ENCODE peak calls at places on chromosomes 5 and 9, in four cellular contexts. N is fibroblast of lung, I is Peyer's patch, D is OCI-LY7. U is an unnamed sample.
A peak's percentile ranks its signal among the peaks of the same experiment; 100 is the strongest.

GRCh38 chr5:137252513-137252912 is 246.6 kb downstream of the SPOCK1 start:
- DNase-seq in I (no peak), D (no peak), N (peak; percentile 62), U (no peak)

GRCh38 chr9:3912817-3913216 is 387.0 kb upstream of the RFX3 start:
- DNase-seq in D (no peak), I (no peak), N (peak; percentile 97), U (no peak)

GRCh38 chr9:91954841-91955471 is 4.9 kb upstream of the ROR2 start:
- DNase-seq in I (no peak), N (peak; percentile 88), D (peak; percentile 40), U (no peak)

GRCh38 chr5:16666861-16667481 is 50.2 kb upstream of the RETREG1 start:
- DNase-seq in N (no peak), D (no peak), I (no peak), U (peak; percentile 66)

GRCh38 chr9:132412089-132412488 is 2.1 kb downstream of the CFAP77 start:
- DNase-seq in I (no peak), D (peak; percentile 27), N (peak; percentile 3), U (no peak)

GRCh38 chr5:127706691-127707090 is 3.5 kb downstream of the CCDC192 start:
- DNase-seq in I (no peak), D (no peak), N (no peak), U (no peak)

GRCh38 chr5:149679876-149680809 is 50.0 kb upstream of the PPARGC1B start:
- DNase-seq in I (no peak), D (no peak), N (no peak), U (peak; percentile 57)

GRCh38 chr5:137836301-137836700 is 31.4 kb upstream of the MYOT start:
- DNase-seq in D (no peak), N (no peak), I (no peak), U (no peak)

GRCh38 chr9:98045234-98046160 is 11.0 kb upstream of the NANS start:
- DNase-seq in N (no peak), I (no peak), D (peak; percentile 92), U (no peak)

GRCh38 chr9:81868145-81868544 is 60.1 kb upstream of the SPATA31D4 start:
- DNase-seq in I (no peak), N (peak; percentile 54), D (no peak), U (no peak)

DNA sequence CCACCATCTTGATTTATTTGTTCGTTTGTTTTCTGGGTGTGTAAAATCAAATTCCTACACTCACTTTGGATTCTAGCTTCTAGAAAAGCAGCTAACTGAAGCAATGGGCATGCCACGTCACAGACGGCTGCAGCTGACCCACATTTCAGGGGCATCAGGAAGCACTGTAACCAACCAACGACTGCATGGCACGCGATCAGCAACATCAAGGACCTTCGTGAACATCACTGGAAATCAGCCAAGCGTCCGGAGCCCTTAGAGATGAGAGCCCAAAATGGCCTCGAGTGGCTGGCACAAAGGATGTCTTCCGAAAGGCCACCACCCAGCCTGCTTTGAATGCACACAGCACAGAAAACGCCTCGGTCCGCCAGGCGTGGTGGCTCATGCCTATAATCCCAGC is 191.1 kb downstream of the OLFM1 start:
- DNase-seq in D (no peak), N (no peak), I (no peak), U (no peak)
- H3K4me1 ChIP-seq in D (no peaks in the 10 kb centered on the region), N (no peaks in the 10 kb centered on the region), I (peaks cover 7% of the 10 kb centered on the region), U (peaks cover 20% of the 10 kb centered on the region)

DNA sequence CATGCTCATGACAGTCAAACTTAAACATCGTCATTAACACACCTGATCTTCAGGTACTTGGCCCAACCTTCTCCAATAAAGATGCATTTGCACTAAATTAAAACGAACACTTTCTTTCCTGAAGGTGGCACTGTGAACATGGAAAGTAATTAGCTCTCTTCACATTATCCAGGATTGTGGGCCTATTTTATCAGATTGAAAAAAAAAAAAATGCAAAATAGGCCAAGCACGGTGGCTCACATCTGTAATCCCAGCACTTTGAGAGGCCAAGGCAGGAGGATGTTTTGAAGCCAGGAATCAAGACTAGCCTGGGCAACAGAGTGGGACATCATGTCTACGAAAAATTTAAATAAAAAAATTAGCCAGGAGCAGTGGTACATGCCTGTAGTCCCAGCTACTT is 14.4 kb upstream of the CDC20B start:
- DNase-seq in D (peak; percentile 13), I (no peak), N (no peak), U (no peak)
- TF ChIP-seq CTCF in D (peak; percentile 63), I (peak; percentile 39), N (no peak), U (no peak)

GRCh38 chr9:14238518-14238917 is 75.4 kb downstream of the NFIB start:
- DNase-seq in N (peak; percentile 82), I (no peak), D (no peak), U (no peak)
- H3K4me1 ChIP-seq in N (peaks cover 6% of the 10 kb centered on the region), I (peaks cover 13% of the 10 kb centered on the region), D (no peaks in the 10 kb centered on the region), U (peaks cover 94% of the 10 kb centered on the region)

GRCh38 chr5:27252911-27253310 is 214.5 kb upstream of the CDH9 start:
- DNase-seq in I (no peak), N (peak; percentile 3), D (no peak), U (no peak)
- TF ChIP-seq CTCF in I (no peak), N (no peak), D (no peak), U (no peak)